ENCODE peak calls at places on chromosomes 13 and 19, in six cellular contexts. Q is ovary, R is choroid plexus epithelial cell, Z is skeletal muscle cell, J is adipocyte, G is Peyer's patch. O is an unnamed sample.
A peak's percentile ranks its signal among the peaks of the same experiment; 100 is the strongest.

GRCh38 chr19:2167896-2168618 is 4.3 kb downstream of the DOT1L start:
- DNase-seq in R (peak; percentile 59), Q (no peak), Z (no peak), G (peak; percentile 89), J (peak; percentile 42), O (peak; percentile 31)

GRCh38 chr19:16920816-16921529 is 32.2 kb downstream of the F2RL3 start:
- DNase-seq in G (no peak), Z (peak; percentile 28), Q (no peak), R (peak; percentile 81), J (peak; percentile 52), O (peak; percentile 95)

GRCh38 chr13:66673401-66673800 is 556.7 kb downstream of the PCDH9 start:
- DNase-seq in Q (no peak), G (no peak), J (peak; percentile 75), Z (peak; percentile 95), R (peak; percentile 95), O (peak; percentile 50)

GRCh38 chr13:99374994-99375805 is 68.0 kb upstream of the GPR183 start:
- DNase-seq in Z (no peak), G (peak; percentile 91), Q (no peak), R (no peak), J (no peak), O (no peak)

GRCh38 chr19:47497821-47498520 is 14.0 kb upstream of the KPTN start:
- DNase-seq in Q (no peak), Z (no peak), J (no peak), R (no peak), G (no peak), O (no peak)

GRCh38 chr19:55242517-55242916 is 14.0 kb upstream of the TMEM86B start:
- DNase-seq in R (no peak), G (no peak), J (no peak), Q (no peak), Z (no peak), O (no peak)

GRCh38 chr13:44470623-44471562 is 97.3 kb downstream of the SERP2 start:
- DNase-seq in Q (no peak), G (no peak), J (peak; percentile 56), R (peak; percentile 61), Z (no peak), O (no peak)

GRCh38 chr19:38194061-38194701 is 29.8 kb downstream of the DPF1 start:
- DNase-seq in R (no peak), J (no peak), G (no peak), Z (no peak), Q (no peak), O (no peak)

GRCh38 chr13:77506874-77507273 is 28.6 kb upstream of the SCEL start:
- DNase-seq in G (no peak), J (peak; percentile 51), Z (no peak), R (peak; percentile 28), Q (no peak), O (no peak)

GRCh38 chr13:27708325-27708724 is 84.0 kb upstream of the GSX1 start:
- DNase-seq in Z (no peak), Q (no peak), G (no peak), J (no peak), R (no peak), O (peak; percentile 51)

GRCh38 chr19:861756-862528 is 2.5 kb downstream of the CFD start:
- DNase-seq in R (peak; percentile 31), J (peak; percentile 74), Q (peak; percentile 62), G (peak; percentile 44), Z (no peak), O (no peak)

GRCh38 chr13:28819046-28819747 is 942 bp upstream of the MTUS2 start:
- DNase-seq in G (no peak), R (peak; percentile 37), Z (no peak), Q (no peak), J (peak; percentile 47), O (peak; percentile 22)

GRCh38 chr19:7729211-7729610 is 2.7 kb downstream of the CLEC4G start:
- DNase-seq in Z (no peak), Q (no peak), R (no peak), G (no peak), J (no peak), O (no peak)

GRCh38 chr19:2494447-2495129 is 18.7 kb downstream of the GADD45B start:
- DNase-seq in Z (peak; percentile 64), R (peak; percentile 85), G (peak; percentile 53), J (peak; percentile 95), Q (peak; percentile 65), O (no peak)

GRCh38 chr19:9885077-9885552 is 50.0 kb downstream of the PIN1 start:
- DNase-seq in J (peak; percentile 47), Q (peak; percentile 22), R (peak; percentile 38), Z (peak; percentile 33), G (no peak), O (peak; percentile 90)

GRCh38 chr19:9324584-9324962 is 594 bp downstream of the ZNF559 start:
- DNase-seq in Z (no peak), Q (no peak), R (peak; percentile 2), J (no peak), G (no peak), O (no peak)

GRCh38 chr19:18014197-18014596 is 6.2 kb downstream of the ARRDC2 start:
- DNase-seq in G (peak; percentile 54), J (no peak), Z (no peak), R (peak; percentile 41), Q (no peak), O (no peak)
- H3K4me3 ChIP-seq in G (no peak overlapping the region), J (no peak overlapping the region), Z (no peak overlapping the region), R (no peak overlapping the region), Q (no peak overlapping the region), O (no peak overlapping the region)

GRCh38 chr19:11868188-11868587 is 19.4 kb upstream of the ZNF69 start:
- DNase-seq in Q (no peak), J (no peak), Z (no peak), R (no peak), G (no peak), O (no peak)
- H3K4me3 ChIP-seq in Q (no peak overlapping the region), J (peak overlapping the region; percentile 51), Z (no peak overlapping the region), R (no peak overlapping the region), G (no peak overlapping the region), O (no peak overlapping the region)

DNA sequence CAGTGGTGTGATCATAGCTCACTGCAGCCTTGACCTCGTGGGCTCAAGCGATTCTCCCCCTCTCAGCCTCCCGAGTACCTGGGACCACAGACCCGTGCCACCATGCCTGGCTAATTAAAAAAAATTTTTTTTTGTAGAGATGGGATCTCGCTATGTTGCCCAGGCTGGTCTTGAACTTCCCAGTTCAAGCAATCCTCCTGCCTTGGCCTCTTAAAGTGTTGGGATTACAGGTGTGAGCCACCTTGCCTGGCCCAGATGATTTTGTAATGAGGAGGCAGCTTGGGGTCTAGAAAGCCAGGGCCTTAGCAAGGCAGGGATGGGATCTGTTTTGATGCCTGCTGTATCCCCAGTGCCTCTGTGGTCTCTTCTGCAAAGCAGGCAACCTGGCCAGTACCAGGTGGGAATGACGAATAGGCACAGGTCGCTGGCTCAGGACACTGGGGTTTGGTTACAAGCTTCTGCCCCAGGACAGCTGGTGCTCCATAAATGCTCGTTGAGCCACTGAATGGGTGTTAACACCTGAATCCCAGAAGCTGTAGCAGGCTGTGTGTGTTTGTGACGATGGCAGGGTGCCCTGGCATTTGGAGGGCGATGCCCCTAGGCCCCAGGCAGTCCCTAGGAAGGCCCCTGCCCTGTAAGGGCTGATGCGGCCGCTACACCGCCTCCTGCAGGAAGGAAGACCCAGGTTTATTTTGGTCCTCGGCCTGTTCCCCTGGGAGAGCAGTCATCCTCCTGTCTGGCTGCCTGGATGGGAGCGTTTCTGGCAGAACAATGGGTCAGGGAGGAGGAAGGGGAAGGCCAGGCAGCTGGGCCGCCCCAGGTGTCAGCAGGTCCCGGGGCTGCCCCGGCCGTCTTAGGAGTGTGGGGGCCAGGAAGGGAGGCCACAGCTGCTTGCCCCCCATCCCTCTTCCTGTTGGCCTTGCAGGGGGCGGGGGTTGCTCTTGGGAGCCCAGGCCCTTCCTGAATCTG is 8.6 kb downstream of the TNFAIP8L1 start:
- DNase-seq in J (no peak), R (peak; percentile 63), G (no peak), Q (no peak), Z (no peak), O (no peak)
- H3K4me3 ChIP-seq in J (no peak overlapping the region), R (no peak overlapping the region), G (no peak overlapping the region), Q (no peak overlapping the region), Z (no peak overlapping the region), O (no peak overlapping the region)

GRCh38 chr13:43054803-43055802 is 31.7 kb downstream of the DNAJC15 start:
- DNase-seq in Q (peak; percentile 23), J (peak; percentile 53), G (no peak), R (peak; percentile 90), Z (peak; percentile 85), O (peak; percentile 45)
- H3K4me3 ChIP-seq in Q (peak overlapping the region; percentile 31), J (peak overlapping the region; percentile 88), G (peak overlapping the region; percentile 45), R (peak overlapping the region; percentile 53), Z (peak overlapping the region; percentile 41), O (peak overlapping the region; percentile 43)

O was measured in MG63.